ENCODE peak calls at places on chromosomes 3 and 15, in four cellular contexts. One of them, this sample, is unnamed.

GRCh38 chr15:82832601-82833209 is 23.3 kb downstream of the WHAMM start:
- DNase-seq in HepG2: no peak
- DNase-seq in GM12878: peak
- DNase-seq in H1: no peak
- DNase-seq in this sample: no peak

GRCh38 chr15:96325579-96326331 is 4.7 kb upstream of the NR2F2 start:
- DNase-seq in HepG2: no peak
- DNase-seq in GM12878: no peak
- DNase-seq in H1: no peak
- DNase-seq in this sample: no peak

GRCh38 chr3:117011687-117012250 is 302.2 kb downstream of the TUSC7 start:
- DNase-seq in HepG2: no peak
- DNase-seq in GM12878: no peak
- DNase-seq in H1: no peak
- DNase-seq in this sample: no peak

GRCh38 chr3:181230258-181230657 is 240.7 kb upstream of the DNAJC19 start:
- DNase-seq in HepG2: no peak
- DNase-seq in GM12878: no peak
- DNase-seq in H1: peak
- DNase-seq in this sample: peak

GRCh38 chr3:171954644-171955365 is 84.6 kb upstream of the FNDC3B start:
- DNase-seq in HepG2: peak
- DNase-seq in GM12878: no peak
- DNase-seq in H1: no peak
- DNase-seq in this sample: no peak

GRCh38 chr3:192916455-192917257 is 1.0 kb downstream of the MB21D2 start:
- DNase-seq in HepG2: peak
- DNase-seq in GM12878: no peak
- DNase-seq in H1: peak
- DNase-seq in this sample: peak

GRCh38 chr3:114406286-114406685 is 112.5 kb downstream of the TIGIT start:
- DNase-seq in HepG2: no peak
- DNase-seq in GM12878: no peak
- DNase-seq in H1: no peak
- DNase-seq in this sample: no peak

GRCh38 chr15:100727291-100727851 is 125.0 kb downstream of the ASB7 start:
- DNase-seq in HepG2: no peak
- DNase-seq in GM12878: no peak
- DNase-seq in H1: peak
- DNase-seq in this sample: no peak

GRCh38 chr15:87365221-87365620 is 891.3 kb downstream of the NTRK3 start:
- DNase-seq in HepG2: no peak
- DNase-seq in GM12878: no peak
- DNase-seq in H1: no peak
- DNase-seq in this sample: no peak

GRCh38 chr3:99172736-99173657 is 271.5 kb upstream of the DCBLD2 start:
- DNase-seq in HepG2: peak
- DNase-seq in GM12878: peak
- DNase-seq in H1: peak
- DNase-seq in this sample: peak

GRCh38 chr3:16084887-16085286 is 89.6 kb upstream of the GALNT15 start:
- DNase-seq in HepG2: no peak
- DNase-seq in GM12878: no peak
- DNase-seq in H1: no peak
- DNase-seq in this sample: no peak

GRCh38 chr3:128170866-128171516 is 17.7 kb downstream of the EEFSEC start:
- DNase-seq in HepG2: peak
- DNase-seq in GM12878: no peak
- DNase-seq in H1: no peak
- DNase-seq in this sample: peak

GRCh38 chr3:59425371-59425770 is 375.5 kb upstream of the CFAP20DC start:
- DNase-seq in HepG2: peak
- DNase-seq in GM12878: no peak
- DNase-seq in H1: no peak
- DNase-seq in this sample: no peak

GRCh38 chr3:39104961-39105686 is 2.3 kb downstream of the GORASP1 start:
- DNase-seq in HepG2: no peak
- DNase-seq in GM12878: no peak
- DNase-seq in H1: no peak
- DNase-seq in this sample: no peak

GRCh38 chr15:36191459-36191858 is 388.0 kb upstream of the CDIN1 start:
- DNase-seq in HepG2: no peak
- DNase-seq in GM12878: no peak
- DNase-seq in H1: no peak
- DNase-seq in this sample: no peak

GRCh38 chr3:179146911-179147570 is 1.1 kb upstream of the PIK3CA start:
- DNase-seq in HepG2: peak
- DNase-seq in GM12878: peak
- DNase-seq in H1: no peak
- DNase-seq in this sample: no peak

GRCh38 chr3:59064728-59065127 is 14.9 kb upstream of the CFAP20DC start:
- DNase-seq in HepG2: no peak
- DNase-seq in GM12878: no peak
- DNase-seq in H1: no peak
- DNase-seq in this sample: no peak

DNA sequence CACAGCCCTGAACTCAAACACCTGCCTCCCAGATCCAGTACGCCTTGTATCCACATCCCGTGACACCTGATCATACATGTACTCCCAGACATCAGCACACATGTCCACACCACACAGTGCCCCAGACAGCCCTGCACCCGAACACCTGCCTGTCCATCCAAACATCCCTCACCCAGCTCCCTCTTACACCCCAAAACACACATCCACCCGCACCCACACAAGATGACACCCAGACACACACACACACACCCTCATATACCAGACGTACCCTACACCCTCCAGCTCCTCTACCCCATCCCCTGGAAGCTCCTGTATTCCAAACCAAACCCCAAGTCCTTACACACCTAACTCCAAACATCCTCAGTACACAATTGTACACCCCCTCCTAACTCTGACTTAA is 735 bp downstream of the CAMK1 start:
- DNase-seq in HepG2: no peak
- DNase-seq in GM12878: no peak
- DNase-seq in H1: no peak
- DNase-seq in this sample: no peak
- H3K4me3 ChIP-seq in HepG2: peak
- H3K4me3 ChIP-seq in GM12878: no peak
- H3K4me3 ChIP-seq in H1: peak
- H3K4me3 ChIP-seq in this sample: peak

GRCh38 chr3:87175662-87176230 is 51.4 kb upstream of the CHMP2B start:
- DNase-seq in HepG2: no peak
- DNase-seq in GM12878: no peak
- DNase-seq in H1: no peak
- DNase-seq in this sample: no peak
- TF ChIP-seq SUZ12 in HepG2: no peak
- TF ChIP-seq SUZ12 in GM12878: no peak
- TF ChIP-seq SUZ12 in H1: no peak
- TF ChIP-seq SUZ12 in this sample: no peak

DNA sequence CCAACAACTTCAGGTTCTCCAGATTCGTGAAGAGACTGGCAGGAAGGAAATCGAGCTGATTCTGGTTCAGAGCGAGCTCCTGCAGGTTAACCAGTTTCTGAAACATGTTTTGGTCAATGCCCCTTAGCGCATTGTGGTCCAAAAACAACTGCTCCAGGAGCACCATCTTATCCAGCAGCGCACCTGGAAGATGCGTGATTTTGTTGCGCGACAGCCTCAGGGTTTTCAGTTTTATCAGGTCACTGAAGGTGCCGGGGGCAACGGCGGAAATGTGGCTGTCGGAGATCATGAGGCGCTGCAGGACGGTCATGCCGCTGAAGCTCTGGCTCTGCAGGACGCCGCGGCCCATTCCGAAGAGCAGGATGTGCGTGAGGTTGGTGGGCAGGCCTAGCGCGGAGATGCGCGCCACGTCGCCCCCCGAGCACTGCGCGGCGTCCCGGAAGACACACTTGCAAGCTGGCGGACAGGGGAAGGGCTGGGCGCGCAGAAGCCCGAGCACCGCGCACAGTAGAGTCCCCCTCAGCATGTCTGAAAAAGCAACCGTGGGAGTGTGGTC is 1.2 kb downstream of the GP5 start:
- DNase-seq in HepG2: no peak
- DNase-seq in GM12878: no peak
- DNase-seq in H1: no peak
- DNase-seq in this sample: no peak
- H3K4me3 ChIP-seq in HepG2: no peak
- H3K4me3 ChIP-seq in GM12878: no peak
- H3K4me3 ChIP-seq in H1: peak
- H3K4me3 ChIP-seq in this sample: no peak

GRCh38 chr15:77481670-77482069 is 61.0 kb downstream of the HMG20A start:
- DNase-seq in HepG2: no peak
- DNase-seq in GM12878: no peak
- DNase-seq in H1: no peak
- DNase-seq in this sample: no peak
- TF ChIP-seq SUZ12 in HepG2: no peak
- TF ChIP-seq SUZ12 in GM12878: no peak
- TF ChIP-seq SUZ12 in H1: no peak
- TF ChIP-seq SUZ12 in this sample: no peak

DNA sequence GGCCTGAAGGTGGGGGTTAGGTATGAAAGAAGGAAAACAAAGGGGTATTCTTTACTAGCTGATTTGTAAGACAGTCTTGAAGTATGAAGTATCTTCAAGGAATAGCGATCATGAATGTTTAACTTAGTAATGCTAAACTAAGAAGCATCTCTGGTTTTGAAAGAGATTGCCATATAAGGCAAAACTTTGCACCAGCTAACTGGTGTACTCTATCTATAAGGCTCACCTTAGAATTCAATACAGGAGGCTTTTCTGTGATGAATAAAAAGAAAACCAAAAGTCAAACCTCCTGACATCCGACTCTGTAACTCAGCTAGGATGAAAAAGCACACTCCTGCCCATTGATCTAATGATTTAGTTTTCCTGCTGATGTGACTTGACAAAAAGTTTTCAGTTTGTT is 54.7 kb downstream of the FOXP1 start:
- DNase-seq in HepG2: no peak
- DNase-seq in GM12878: no peak
- DNase-seq in H1: no peak
- DNase-seq in this sample: no peak
- H3K4me3 ChIP-seq in HepG2: no peak
- H3K4me3 ChIP-seq in GM12878: no peak
- H3K4me3 ChIP-seq in H1: no peak
- H3K4me3 ChIP-seq in this sample: no peak

GRCh38 chr3:107813066-107813465 is 277.8 kb downstream of the CD47 start:
- DNase-seq in HepG2: no peak
- DNase-seq in GM12878: no peak
- DNase-seq in H1: no peak
- DNase-seq in this sample: no peak

GRCh38 chr3:107816082-107816481 is 274.7 kb downstream of the CD47 start:
- DNase-seq in HepG2: no peak
- DNase-seq in GM12878: no peak
- DNase-seq in H1: no peak
- DNase-seq in this sample: no peak

GRCh38 chr3:107806021-107806420 is 283.3 kb downstream of the BBX start:
- DNase-seq in HepG2: no peak
- DNase-seq in GM12878: no peak
- DNase-seq in H1: no peak
- DNase-seq in this sample: no peak

GRCh38 chr3:107810195-107811071 is 280.4 kb downstream of the CD47 start:
- DNase-seq in HepG2: peak
- DNase-seq in GM12878: peak
- DNase-seq in H1: no peak
- DNase-seq in this sample: no peak
- TF ChIP-seq SUZ12 in HepG2: no peak
- TF ChIP-seq SUZ12 in GM12878: no peak
- TF ChIP-seq SUZ12 in H1: no peak
- TF ChIP-seq SUZ12 in this sample: no peak